ENCODE peak calls at places on chromosome 17, in four cellular contexts. V is PC-3, G is GM23338, O is AG04449. M is an unnamed sample.

GRCh38 chr17:8366231-8366630 is 10.3 kb downstream of the KRABD2 start:
- DNase-seq in V (peak; percentile 58), G (no peak), O (peak; percentile 80), M (no peak)

GRCh38 chr17:63774141-63774981 is at the start of gene DDX42:
- DNase-seq in V (peak; percentile 47), G (peak; percentile 94), O (no peak), M (peak; percentile 56)

GRCh38 chr17:57085448-57086068 is 512 bp downstream of the AKAP1 start:
- DNase-seq in V (peak; percentile 62), G (peak; percentile 60), O (no peak), M (peak; percentile 56)

GRCh38 chr17:9138161-9138717 is 116.9 kb downstream of the NTN1 start:
- DNase-seq in V (no peak), G (no peak), O (no peak), M (no peak)

GRCh38 chr17:10875984-10876555 is 38.2 kb upstream of the PIRT start:
- DNase-seq in V (peak; percentile 41), G (peak; percentile 83), O (no peak), M (peak; percentile 46)

GRCh38 chr17:45923511-45924268 is 29.3 kb downstream of the MAPT start:
- DNase-seq in V (no peak), G (no peak), O (no peak), M (no peak)

GRCh38 chr17:8698142-8699050 is 46.2 kb downstream of the CCDC42 start:
- DNase-seq in V (no peak), G (no peak), O (no peak), M (no peak)

GRCh38 chr17:70276931-70277330 is 107.6 kb downstream of the KCNJ2 start:
- DNase-seq in V (peak; percentile 57), G (no peak), O (no peak), M (no peak)

GRCh38 chr17:41773190-41773588 is 13.3 kb downstream of the JUP start:
- DNase-seq in V (peak; percentile 92), G (peak; percentile 67), O (peak; percentile 33), M (peak; percentile 91)

GRCh38 chr17:57144567-57144966 is 59.5 kb downstream of the AKAP1 start:
- DNase-seq in V (no peak), G (peak; percentile 43), O (no peak), M (no peak)

GRCh38 chr17:79914813-79915740 is 75.8 kb upstream of the CBX4 start:
- DNase-seq in V (no peak), G (no peak), O (no peak), M (no peak)

GRCh38 chr17:37117743-37118142 is 169.0 kb downstream of the AATF start:
- DNase-seq in V (no peak), G (no peak), O (no peak), M (no peak)

GRCh38 chr17:41338961-41339485 is 11.6 kb downstream of the KRT33A start:
- DNase-seq in V (peak; percentile 21), G (no peak), O (no peak), M (peak; percentile 17)

DNA sequence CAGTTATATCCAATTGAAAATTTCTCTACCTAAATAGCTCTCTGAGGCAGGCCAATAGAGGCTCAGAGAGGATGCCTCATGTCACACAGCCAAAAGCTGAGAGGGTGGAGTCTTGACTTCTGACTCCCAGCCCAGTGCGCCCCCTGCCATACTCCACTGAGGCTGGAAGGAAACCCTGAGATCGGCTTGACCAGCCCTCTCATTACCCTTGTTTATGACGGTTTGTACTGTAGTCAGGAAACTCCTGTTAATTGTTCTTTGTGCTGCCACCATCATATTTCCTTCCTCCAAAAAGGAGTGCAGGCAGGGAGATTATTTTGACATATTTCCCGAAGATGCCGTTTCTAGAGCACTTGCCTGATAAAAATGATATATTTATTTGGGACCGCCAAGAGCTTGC is 107.9 kb downstream of the AIPL1 start:
- DNase-seq in V (peak; percentile 8), G (peak; percentile 63), O (no peak), M (no peak)
- TF ChIP-seq CTCF in V (peak; percentile 33), G (peak; percentile 42), O (no peak), M (no peak)

GRCh38 chr17:44333371-44333770 is 8.7 kb upstream of the SLC25A39 start:
- DNase-seq in V (no peak), G (no peak), O (no peak), M (no peak)

GRCh38 chr17:44326867-44327444 is 2.3 kb upstream of the SLC25A39 start:
- DNase-seq in V (peak; percentile 99), G (peak; percentile 99), O (peak; percentile 80), M (peak; percentile 94)

GRCh38 chr17:44327715-44328449 is 3.3 kb upstream of the SLC25A39 start:
- DNase-seq in V (no peak), G (no peak), O (no peak), M (no peak)

GRCh38 chr17:44334315-44335181 is 9.9 kb upstream of the SLC25A39 start:
- DNase-seq in V (no peak), G (no peak), O (no peak), M (no peak)

DNA sequence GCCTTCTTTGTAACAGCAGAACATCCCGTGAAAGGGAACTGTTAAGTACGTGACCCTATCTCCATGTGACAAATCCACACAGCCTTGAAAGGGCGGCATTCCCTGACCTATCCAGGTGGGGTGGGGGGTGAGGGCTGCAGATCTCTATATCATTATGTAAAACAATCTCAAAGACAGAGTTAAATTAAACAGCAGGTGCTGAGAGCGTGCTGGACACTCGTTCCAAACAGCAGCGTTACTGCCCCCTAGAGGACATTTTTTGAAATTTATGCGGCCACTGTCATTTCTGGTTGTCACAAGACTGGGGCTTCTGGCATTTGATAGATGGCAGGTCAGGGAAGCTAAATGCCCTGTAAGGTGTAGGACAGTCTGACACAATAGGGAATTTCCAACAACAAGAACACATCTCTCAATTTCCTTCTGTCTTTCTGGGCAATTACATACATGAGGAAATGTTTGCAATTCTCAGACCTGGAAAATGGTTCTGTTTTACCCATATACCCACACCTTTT is 6.7 kb upstream of the SLC25A39 start:
- DNase-seq in V (peak; percentile 97), G (peak; percentile 93), O (no peak), M (no peak)
- TF ChIP-seq CTCF in V (peak; percentile 97), G (peak; percentile 87), O (peak; percentile 61), M (peak; percentile 88)

GRCh38 chr17:58693751-58694150 is 1.3 kb downstream of the RAD51C start:
- DNase-seq in V (no peak), G (no peak), O (no peak), M (no peak)

GRCh38 chr17:58694302-58694701 is 1.9 kb downstream of the RAD51C start:
- DNase-seq in V (peak; percentile 14), G (no peak), O (no peak), M (no peak)

GRCh38 chr17:58693208-58693607 is 806 bp downstream of the RAD51C start:
- DNase-seq in V (no peak), G (no peak), O (no peak), M (no peak)

GRCh38 chr17:58691701-58692238 is at the start of gene TEX14:
- DNase-seq in V (no peak), G (peak; percentile 31), O (no peak), M (no peak)

DNA sequence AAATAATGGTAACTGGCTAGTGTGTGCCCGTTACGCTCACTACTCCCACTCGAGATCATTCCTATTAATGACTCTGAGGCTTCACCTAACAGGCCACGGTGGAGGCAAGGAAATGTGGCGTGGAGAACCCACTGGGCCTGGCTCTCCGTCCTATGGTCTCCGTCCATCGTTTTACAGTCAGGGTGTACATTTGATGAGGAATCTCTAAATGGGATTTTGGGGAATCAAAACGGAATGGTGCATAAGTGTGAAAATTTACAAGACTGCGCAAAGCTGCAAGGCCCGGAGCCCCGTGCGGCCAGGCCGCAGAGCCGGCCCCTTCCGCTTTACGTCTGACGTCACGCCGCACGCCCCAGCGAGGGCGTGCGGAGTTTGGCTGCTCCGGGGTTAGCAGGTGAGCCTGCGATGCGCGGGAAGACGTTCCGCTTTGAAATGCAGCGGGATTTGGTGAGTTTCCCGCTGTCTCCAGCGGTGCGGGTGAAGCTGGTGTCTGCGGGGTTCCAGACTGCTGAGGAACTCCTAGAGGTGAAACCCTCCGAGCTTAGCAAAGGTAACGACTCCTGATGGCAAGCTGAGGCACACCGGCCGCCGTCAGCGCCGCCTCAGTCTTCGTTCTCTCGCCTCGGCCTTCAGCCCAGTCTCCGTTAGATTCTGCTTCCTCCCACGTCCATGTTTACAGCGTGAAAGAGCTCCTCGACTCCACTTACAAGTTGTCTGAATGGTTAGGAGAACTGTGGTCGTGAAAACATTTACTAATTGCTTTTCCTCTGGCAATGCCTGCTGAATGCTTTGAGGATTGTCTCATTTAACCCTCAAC is at the start of gene RAD51C:
- DNase-seq in V (peak; percentile 94), G (peak; percentile 84), O (peak; percentile 16), M (peak; percentile 85)
- TF ChIP-seq CTCF in V (no peak), G (no peak), O (no peak), M (no peak)

GRCh38 chr17:48432820-48433775 is 3.1 kb upstream of the SKAP1 start:
- DNase-seq in V (no peak), G (no peak), O (no peak), M (no peak)
- TF ChIP-seq CTCF in V (no peak), G (no peak), O (no peak), M (no peak)

GRCh38 chr17:18974407-18975149 is 22.6 kb downstream of the SLC5A10 start:
- DNase-seq in V (peak; percentile 53), G (no peak), O (no peak), M (peak; percentile 15)

GRCh38 chr17:18968945-18969887 is 17.3 kb downstream of the SLC5A10 start:
- DNase-seq in V (peak; percentile 86), G (no peak), O (no peak), M (peak; percentile 73)

GRCh38 chr17:18967806-18968744 is 16.1 kb downstream of the SLC5A10 start:
- DNase-seq in V (peak; percentile 60), G (no peak), O (no peak), M (peak; percentile 69)

GRCh38 chr17:18971801-18972200 is 19.8 kb downstream of the SLC5A10 start:
- DNase-seq in V (no peak), G (no peak), O (no peak), M (no peak)

DNA sequence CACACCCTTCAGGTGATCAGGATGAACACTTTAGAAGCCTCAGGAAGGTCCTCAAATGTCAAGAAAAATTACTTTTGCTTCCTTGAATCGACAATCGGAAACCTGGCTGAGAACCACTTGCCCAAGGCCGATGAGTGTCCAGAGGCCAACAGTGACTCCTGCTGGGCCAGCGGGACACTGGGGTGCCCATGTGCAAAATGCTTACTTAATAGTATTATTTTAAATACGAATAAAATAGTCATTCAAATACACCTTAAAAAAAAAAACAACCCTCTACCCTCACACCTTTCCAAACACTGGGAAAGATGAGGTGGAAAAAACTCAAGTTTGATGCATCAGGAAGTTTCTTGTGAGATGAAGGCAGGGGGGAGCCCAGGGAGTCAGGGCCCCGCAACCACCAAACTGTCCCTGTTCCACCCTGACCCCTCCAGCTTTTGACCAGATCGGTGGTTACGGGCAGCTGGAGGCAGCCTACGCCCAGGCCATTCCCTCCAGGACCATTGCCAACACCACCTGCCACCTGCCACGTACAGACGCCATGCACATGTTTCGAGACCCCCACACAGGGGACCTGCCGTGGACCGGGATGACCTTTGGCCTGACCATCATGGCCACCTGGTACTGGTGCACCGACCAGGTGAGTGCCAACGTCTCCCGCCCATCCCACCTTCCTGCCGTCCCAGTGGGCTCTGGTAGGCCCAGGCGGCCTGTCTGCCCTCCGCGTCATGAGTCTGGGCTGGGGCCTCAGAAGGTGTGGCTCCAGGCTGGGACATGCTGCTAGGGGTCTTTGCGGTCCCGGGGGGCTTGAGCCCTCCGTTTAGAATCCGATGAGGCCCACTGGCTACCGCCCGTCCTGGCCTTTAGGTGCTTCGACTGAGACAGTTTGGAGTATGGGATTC is 18.9 kb downstream of the SLC5A10 start:
- DNase-seq in V (no peak), G (no peak), O (no peak), M (no peak)
- TF ChIP-seq CTCF in V (peak; percentile 44), G (no peak), O (no peak), M (no peak)

DNA sequence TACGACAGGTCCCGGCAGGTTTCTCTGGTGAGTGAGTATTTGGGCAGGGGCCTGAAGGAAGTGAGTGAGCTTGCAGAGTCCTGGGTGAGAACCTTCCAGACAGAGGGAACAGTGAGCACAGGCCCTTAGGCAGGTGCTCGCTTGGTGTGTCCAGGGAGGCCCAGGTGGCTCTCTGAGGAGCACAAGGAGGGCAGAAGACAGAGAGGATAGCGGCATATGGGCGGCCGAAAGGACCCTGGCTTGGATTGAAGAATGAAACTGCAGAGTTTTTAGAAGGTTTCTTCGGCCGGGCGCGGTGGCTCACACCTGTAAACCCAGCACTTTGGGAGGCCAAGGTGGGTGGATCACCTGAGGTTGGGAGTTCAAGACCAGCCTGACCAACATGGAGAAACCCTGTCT is 6.7 kb downstream of the DRG2 start:
- DNase-seq in V (no peak), G (no peak), O (no peak), M (no peak)
- TF ChIP-seq CTCF in V (no peak), G (no peak), O (no peak), M (no peak)

M was measured in RWPE1.